ENCODE peak calls at places on chromosomes 16 and 17, in seven cellular contexts. I, V, P, W, J, Z and L are unnamed samples.

GRCh38 chr16:3188925-3189825 is 1.2 kb downstream of the OR1F1 start:
- DNase-seq in I (peak), V (peak), P (no peak), W (peak), J (peak), Z (no peak), L (peak)

GRCh38 chr16:4574919-4575705 is 19.0 kb downstream of the C16orf96 start:
- DNase-seq in I (peak), V (no peak), P (no peak), W (peak), J (no peak), Z (no peak), L (peak)

GRCh38 chr17:3602499-3602898 is 6.7 kb downstream of the TRPV1 start:
- DNase-seq in I (peak), V (peak), P (no peak), W (peak), J (peak), Z (peak), L (peak)

GRCh38 chr17:28763804-28764266 is 20.0 kb downstream of the TRAF4 start:
- DNase-seq in I (peak), V (peak), P (no peak), W (peak), J (peak), Z (peak), L (peak)

GRCh38 chr17:63250830-63251229 is 195.3 kb downstream of the CYB561 start:
- DNase-seq in I (no peak), V (no peak), P (no peak), W (no peak), J (no peak), Z (no peak), L (no peak)

GRCh38 chr17:81090361-81091133 is 55.6 kb downstream of the BAIAP2 start:
- DNase-seq in I (peak), V (peak), P (no peak), W (peak), J (no peak), Z (peak), L (peak)

GRCh38 chr16:70481929-70482536 is 27.6 kb downstream of the FCSK start:
- DNase-seq in I (no peak), V (peak), P (no peak), W (no peak), J (peak), Z (peak), L (no peak)

GRCh38 chr16:84647830-84648594 is at the start of gene KLHL36:
- DNase-seq in I (no peak), V (peak), P (peak), W (peak), J (no peak), Z (peak), L (no peak)

GRCh38 chr17:3679186-3680126 is 10.8 kb downstream of the EMC6 start:
- DNase-seq in I (no peak), V (no peak), P (no peak), W (peak), J (no peak), Z (no peak), L (no peak)

GRCh38 chr16:83717814-83718213 is 90.0 kb upstream of the HSBP1 start:
- DNase-seq in I (no peak), V (peak), P (no peak), W (no peak), J (peak), Z (no peak), L (peak)

GRCh38 chr16:56246051-56246817 is 54.9 kb downstream of the GNAO1 start:
- DNase-seq in I (peak), V (peak), P (peak), W (no peak), J (peak), Z (peak), L (peak)

GRCh38 chr17:29180051-29180787 is at the start of gene MYO18A:
- DNase-seq in I (peak), V (peak), P (peak), W (peak), J (peak), Z (peak), L (peak)

GRCh38 chr17:4540224-4541040 is 14.8 kb downstream of the MYBBP1A start:
- DNase-seq in I (peak), V (no peak), P (no peak), W (no peak), J (no peak), Z (no peak), L (peak)

GRCh38 chr17:5097101-5097834 is 14.4 kb downstream of the ZNF232 start:
- DNase-seq in I (peak), V (no peak), P (peak), W (peak), J (no peak), Z (no peak), L (peak)

GRCh38 chr17:34099859-34100258 is 155.2 kb upstream of the CCL2 start:
- DNase-seq in I (peak), V (no peak), P (no peak), W (no peak), J (no peak), Z (no peak), L (peak)

GRCh38 chr17:20174588-20175265 is 165.6 kb downstream of the SPECC1 start:
- DNase-seq in I (no peak), V (peak), P (no peak), W (no peak), J (peak), Z (peak), L (no peak)

DNA sequence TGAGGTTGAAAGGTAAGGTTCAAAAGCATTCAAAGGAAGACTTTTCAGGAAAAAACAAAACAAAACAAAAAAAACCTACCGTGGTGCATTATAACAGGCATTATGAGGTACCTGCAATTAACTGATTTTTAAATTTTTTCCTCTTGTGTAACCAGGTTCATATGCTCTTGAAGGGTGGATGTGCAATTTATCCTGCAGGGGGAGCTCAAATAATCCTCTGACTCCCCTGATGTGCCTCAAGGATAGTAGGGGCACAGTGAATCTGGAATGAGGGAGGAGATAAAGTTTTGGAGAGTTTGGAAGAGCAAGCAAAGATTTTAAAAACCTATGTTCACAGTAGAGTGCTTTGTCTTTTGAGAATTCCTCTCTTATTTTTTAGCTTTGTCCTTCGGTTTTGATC is 1349.4 kb downstream of the CDH8 start:
- DNase-seq in I (no peak), V (no peak), P (no peak), W (no peak), J (no peak), Z (no peak), L (peak)
- H2BK120ac ChIP-seq in I (no peak), V (no peak), P (no peak), W (no peak), J (no peak), Z (no peak), L (no peak)

DNA sequence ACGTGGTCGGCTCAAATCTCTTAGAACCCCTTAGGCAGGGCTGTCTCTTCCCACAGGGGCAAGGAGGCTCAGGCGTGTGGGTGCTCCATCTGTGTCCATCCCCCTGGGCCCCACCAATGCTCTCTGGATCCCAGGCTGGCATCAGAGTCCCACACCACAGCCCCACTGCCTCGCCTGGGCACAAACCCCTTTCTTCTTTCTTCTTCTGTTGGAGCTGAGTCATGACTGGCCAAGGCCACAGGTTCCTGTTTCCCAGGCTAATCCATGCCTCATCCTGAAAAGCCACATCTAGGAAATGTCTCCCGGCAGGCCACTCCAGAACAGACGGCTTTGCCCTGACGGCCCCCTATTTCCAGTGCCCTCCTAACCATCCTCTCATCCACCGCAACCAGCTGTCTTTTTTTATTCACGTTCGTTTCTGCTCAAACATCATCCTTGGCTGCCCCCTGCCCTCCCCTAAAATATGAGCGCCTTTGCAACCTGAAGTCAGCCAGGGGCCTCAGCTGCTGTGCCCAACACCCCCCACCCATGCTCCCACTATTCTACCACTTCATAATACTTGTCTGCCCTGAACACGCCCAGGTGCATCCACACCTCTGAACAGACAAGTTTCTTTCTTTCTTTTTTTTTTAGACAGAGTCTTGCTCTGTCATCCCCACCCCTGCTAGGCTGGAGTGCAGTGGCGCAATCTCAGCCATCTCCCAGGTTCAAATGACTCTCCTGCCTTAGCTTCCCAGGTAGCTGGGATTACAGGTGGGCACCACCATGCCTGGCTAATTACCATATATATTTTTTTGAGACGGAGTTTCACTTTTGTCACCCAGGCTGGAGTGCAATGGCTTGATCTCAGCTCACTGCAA is 27.0 kb downstream of the CEP295NL start:
- DNase-seq in I (no peak), V (peak), P (no peak), W (no peak), J (peak), Z (no peak), L (no peak)
- H3K18ac ChIP-seq in I (no peak), V (peak), P (no peak), W (no peak), J (peak), Z (no peak), L (no peak)

GRCh38 chr17:79524201-79524882 is 86.5 kb downstream of the RBFOX3 start:
- DNase-seq in I (no peak), V (no peak), P (no peak), W (no peak), J (no peak), Z (no peak), L (no peak)

GRCh38 chr17:79520893-79521210 is 90.0 kb downstream of the RBFOX3 start:
- DNase-seq in I (no peak), V (no peak), P (no peak), W (no peak), J (no peak), Z (no peak), L (no peak)

GRCh38 chr17:79521225-79521624 is 89.6 kb downstream of the RBFOX3 start:
- DNase-seq in I (no peak), V (no peak), P (no peak), W (no peak), J (no peak), Z (no peak), L (no peak)

GRCh38 chr17:79520134-79520892 is 90.5 kb downstream of the RBFOX3 start:
- DNase-seq in I (no peak), V (no peak), P (no peak), W (no peak), J (no peak), Z (no peak), L (no peak)

DNA sequence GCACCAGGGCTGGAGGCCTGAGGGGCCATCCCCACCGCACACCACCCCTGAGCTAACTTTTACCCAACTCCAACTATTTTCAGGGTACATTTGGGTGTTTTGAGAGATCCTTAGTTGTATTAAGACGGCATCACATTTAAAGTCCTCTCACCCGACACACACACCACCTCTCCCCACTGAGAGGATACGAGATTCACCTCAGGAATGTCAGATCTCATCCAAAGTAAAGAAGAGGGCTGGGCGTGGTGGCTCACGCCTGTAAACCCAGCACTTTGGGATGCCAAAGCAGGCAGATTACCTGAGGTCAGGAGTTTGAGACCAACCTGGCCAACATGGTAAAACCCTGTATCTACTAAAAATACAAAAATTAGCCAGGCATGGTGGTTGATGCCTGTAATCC is 88.4 kb downstream of the RBFOX3 start:
- DNase-seq in I (no peak), V (no peak), P (no peak), W (no peak), J (no peak), Z (no peak), L (no peak)
- H2BK120ac ChIP-seq in I (no peak), V (no peak), P (no peak), W (no peak), J (no peak), Z (no peak), L (no peak)

GRCh38 chr17:41325611-41326010 is 10.1 kb upstream of the KRTAP17-1 start:
- DNase-seq in I (no peak), V (no peak), P (no peak), W (no peak), J (no peak), Z (no peak), L (no peak)
- H3K18ac ChIP-seq in I (no peak), V (no peak), P (peak), W (no peak), J (no peak), Z (no peak), L (no peak)